ENCODE peak calls at places on chromosome 5, in five cellular contexts. R is BJ, H is neuronal stem cell, E is colonic mucosa, P is kidney epithelial cell. B is an unnamed sample. For H3K36me3, the result is how much of the 10 kb centered on the place peaks cover.

GRCh38 chr5:90437663-90438062 is 28.1 kb upstream of the CETN3 start:
- DNase-seq in R (no peak), H (no peak), E (no peak), P (no peak), B (no peak)

GRCh38 chr5:175778951-175779475 is 92.4 kb upstream of the CPLX2 start:
- DNase-seq in R (no peak), H (no peak), E (no peak), P (no peak), B (peak)

GRCh38 chr5:40277161-40277906 is 402.4 kb upstream of the PTGER4 start:
- DNase-seq in R (no peak), H (no peak), E (no peak), P (no peak), B (no peak)

GRCh38 chr5:116528519-116529234 is 45.9 kb downstream of the SEMA6A start:
- DNase-seq in R (no peak), H (no peak), E (no peak), P (no peak), B (no peak)

GRCh38 chr5:176889321-176890280 is 9.5 kb downstream of the HK3 start:
- DNase-seq in R (no peak), H (no peak), E (no peak), P (no peak), B (no peak)

GRCh38 chr5:54612711-54613110 is 95.2 kb downstream of the SNX18 start:
- DNase-seq in R (no peak), H (no peak), E (no peak), P (no peak), B (no peak)

GRCh38 chr5:59840200-59840601 is 53.3 kb downstream of the PDE4D start:
- DNase-seq in R (no peak), H (no peak), E (no peak), P (no peak), B (no peak)

GRCh38 chr5:152349683-152350526 is 55.2 kb downstream of the NMUR2 start:
- DNase-seq in R (no peak), H (peak), E (peak), P (no peak), B (no peak)

GRCh38 chr5:15566306-15566705 is 66.3 kb downstream of the FBXL7 start:
- DNase-seq in R (no peak), H (no peak), E (no peak), P (no peak), B (no peak)

GRCh38 chr5:55363861-55364260 is 56.1 kb downstream of the MTREX start:
- DNase-seq in R (peak), H (no peak), E (no peak), P (no peak), B (no peak)

GRCh38 chr5:2914991-2915484 is 163.6 kb upstream of the IRX2 start:
- DNase-seq in R (no peak), H (no peak), E (no peak), P (no peak), B (no peak)

GRCh38 chr5:51378778-51379652 is 4.2 kb upstream of the ISL1 start:
- DNase-seq in R (no peak), H (peak), E (no peak), P (no peak), B (no peak)

GRCh38 chr5:103562084-103562452 is 521 bp downstream of the NUDT12 start:
- DNase-seq in R (no peak), H (peak), E (peak), P (no peak), B (peak)

GRCh38 chr5:179258001-179258921 is 87.0 kb downstream of the ADAMTS2 start:
- DNase-seq in R (no peak), H (no peak), E (no peak), P (no peak), B (no peak)

GRCh38 chr5:178304761-178305645 is 72.4 kb upstream of the PHYKPL start:
- DNase-seq in R (peak), H (no peak), E (no peak), P (no peak), B (peak)

GRCh38 chr5:58241383-58241782 is 218.5 kb downstream of the PLK2 start:
- DNase-seq in R (no peak), H (no peak), E (no peak), P (peak), B (no peak)

GRCh38 chr5:177294632-177295031 is 8.9 kb downstream of the RAB24 start:
- DNase-seq in R (no peak), H (no peak), E (no peak), P (no peak), B (no peak)

GRCh38 chr5:124902097-124902821 is 155.8 kb upstream of the ZNF608 start:
- DNase-seq in R (peak), H (no peak), E (no peak), P (no peak), B (no peak)

GRCh38 chr5:92401492-92401891 is 1018.4 kb upstream of the ARRDC3 start:
- DNase-seq in R (no peak), H (peak), E (no peak), P (peak), B (no peak)

GRCh38 chr5:103346162-103346748 is 87.7 kb downstream of the MACIR start:
- DNase-seq in R (no peak), H (no peak), E (no peak), P (no peak), B (no peak)

GRCh38 chr5:95080456-95080855 is 204.4 kb downstream of the MCTP1 start:
- DNase-seq in R (no peak), H (no peak), E (no peak), P (peak), B (no peak)

GRCh38 chr5:94645053-94645452 is 26.6 kb downstream of the SLF1 start:
- DNase-seq in R (no peak), H (no peak), E (no peak), P (no peak), B (no peak)

GRCh38 chr5:61576556-61576955 is 244.5 kb downstream of the ZSWIM6 start:
- DNase-seq in R (no peak), H (no peak), E (no peak), P (no peak), B (no peak)

GRCh38 chr5:181138258-181138657 is 7.3 kb upstream of the OR2V1 start:
- DNase-seq in R (no peak), H (no peak), E (no peak), P (no peak), B (no peak)

GRCh38 chr5:152532714-152533113 is 127.6 kb upstream of the NMUR2 start:
- DNase-seq in R (peak), H (peak), E (no peak), P (peak), B (no peak)

GRCh38 chr5:83204651-83205050 is 127.3 kb downstream of the XRCC4 start:
- DNase-seq in R (no peak), H (no peak), E (no peak), P (no peak), B (no peak)

DNA sequence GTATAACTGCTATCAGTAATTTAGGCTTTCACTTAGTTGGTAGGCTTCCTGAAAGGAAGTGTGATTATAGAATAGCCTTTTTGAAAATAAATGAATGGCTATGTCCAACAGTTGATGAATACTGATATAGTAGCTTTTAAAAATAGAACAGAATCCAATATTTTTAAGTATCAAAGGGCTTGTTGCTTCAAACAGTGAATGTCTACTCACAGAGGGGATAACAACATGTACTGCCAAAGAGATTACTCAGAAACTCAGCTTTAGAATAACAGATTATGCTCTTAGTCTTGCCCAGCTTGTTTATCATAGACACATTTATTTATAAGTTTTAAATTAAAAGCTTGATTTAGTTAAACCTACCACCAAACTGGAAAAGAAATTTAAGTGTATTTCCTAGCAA is 132.6 kb downstream of the XRCC4 start:
- DNase-seq in R (no peak), H (no peak), E (no peak), P (no peak), B (no peak)
- H3K36me3 ChIP-seq in R (under half), H (under half), E (under half), P (under half), B (under half)

GRCh38 chr5:146475190-146475801 is 28.2 kb downstream of the TCERG1 start:
- DNase-seq in R (no peak), H (no peak), E (no peak), P (no peak), B (no peak)

GRCh38 chr5:146474040-146474439 is 26.9 kb downstream of the TCERG1 start:
- DNase-seq in R (no peak), H (no peak), E (no peak), P (no peak), B (no peak)

GRCh38 chr5:146475906-146476305 is 28.8 kb downstream of the TCERG1 start:
- DNase-seq in R (no peak), H (no peak), E (no peak), P (no peak), B (no peak)
- H3K36me3 ChIP-seq in R (under half), H (half or more), E (under half), P (under half), B (under half)

GRCh38 chr5:151066920-151067319 is 13.9 kb downstream of the TNIP1 start:
- DNase-seq in R (no peak), H (no peak), E (no peak), P (no peak), B (no peak)

GRCh38 chr5:151068571-151069197 is 12.2 kb downstream of the TNIP1 start:
- DNase-seq in R (no peak), H (no peak), E (no peak), P (no peak), B (no peak)

GRCh38 chr5:151068189-151068570 is 12.7 kb downstream of the TNIP1 start:
- DNase-seq in R (no peak), H (no peak), E (no peak), P (no peak), B (no peak)

GRCh38 chr5:151065609-151066008 is 15.2 kb downstream of the TNIP1 start:
- DNase-seq in R (no peak), H (no peak), E (no peak), P (no peak), B (no peak)

DNA sequence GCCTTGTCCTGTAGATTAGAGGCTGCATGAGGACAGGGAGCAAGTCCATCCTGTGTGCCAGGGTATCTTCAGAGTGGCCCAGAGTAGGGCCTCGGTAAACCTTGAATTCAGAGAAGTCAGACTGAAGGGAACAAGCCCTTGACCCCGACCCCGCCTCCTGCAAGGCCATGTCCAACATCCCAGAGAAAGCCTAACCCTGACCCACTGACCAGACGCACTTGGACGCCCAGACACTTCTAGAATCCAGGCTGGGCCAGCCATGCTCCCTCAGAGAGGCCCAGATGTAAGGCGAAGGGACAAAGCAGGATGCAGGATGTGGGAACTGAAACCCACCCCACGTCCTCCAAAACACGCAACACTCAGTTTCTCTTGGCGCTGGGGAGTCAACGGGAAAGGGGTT is 13.2 kb downstream of the TNIP1 start:
- DNase-seq in R (no peak), H (no peak), E (no peak), P (no peak), B (no peak)
- H3K36me3 ChIP-seq in R (under half), H (under half), E (under half), P (under half), B (under half)

GRCh38 chr5:14479143-14479701 is 102.4 kb upstream of the OTULINL start:
- DNase-seq in R (no peak), H (no peak), E (no peak), P (no peak), B (no peak)
- H3K36me3 ChIP-seq in R (under half), H (half or more), E (under half), P (under half), B (under half)

GRCh38 chr5:139903805-139904565 is 108.4 kb downstream of the PSD2 start:
- DNase-seq in R (no peak), H (peak), E (no peak), P (no peak), B (peak)

GRCh38 chr5:139905401-139905800 is 109.8 kb downstream of the PSD2 start:
- DNase-seq in R (no peak), H (no peak), E (no peak), P (no peak), B (no peak)

GRCh38 chr5:139904566-139905400 is 109.2 kb downstream of the PSD2 start:
- DNase-seq in R (no peak), H (peak), E (no peak), P (no peak), B (no peak)

GRCh38 chr5:139908749-139909148 is 113.1 kb downstream of the PSD2 start:
- DNase-seq in R (no peak), H (no peak), E (no peak), P (no peak), B (peak)

DNA sequence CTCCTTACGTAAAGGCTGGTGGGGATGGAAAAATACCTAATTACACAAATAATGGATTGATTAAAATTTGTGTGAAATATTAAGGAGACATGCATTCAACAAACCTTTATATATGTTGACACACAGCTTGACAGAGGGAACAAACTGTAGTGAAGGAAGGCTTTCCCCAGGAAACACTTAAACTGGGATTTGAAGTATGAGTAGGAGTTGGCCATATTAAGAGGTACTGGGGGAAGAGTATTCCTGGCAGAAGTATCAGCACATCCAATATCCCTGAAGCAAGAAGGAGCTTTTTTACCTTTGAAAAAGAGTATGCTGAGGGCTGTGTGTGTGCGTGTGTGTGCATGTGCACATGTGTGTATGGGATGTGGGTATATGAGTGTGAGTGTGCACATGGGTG is 111.1 kb downstream of the PSD2 start:
- DNase-seq in R (no peak), H (no peak), E (no peak), P (no peak), B (no peak)
- H3K36me3 ChIP-seq in R (under half), H (under half), E (under half), P (under half), B (under half)

GRCh38 chr5:172351240-172351778 is 67.7 kb upstream of the UBTD2 start:
- DNase-seq in R (no peak), H (no peak), E (no peak), P (no peak), B (no peak)
- H3K36me3 ChIP-seq in R (under half), H (half or more), E (under half), P (under half), B (under half)

GRCh38 chr5:72705178-72705577 is 111.3 kb upstream of the TNPO1 start:
- DNase-seq in R (no peak), H (no peak), E (no peak), P (no peak), B (no peak)

GRCh38 chr5:72703876-72704275 is 112.6 kb upstream of the TNPO1 start:
- DNase-seq in R (no peak), H (no peak), E (no peak), P (no peak), B (no peak)

DNA sequence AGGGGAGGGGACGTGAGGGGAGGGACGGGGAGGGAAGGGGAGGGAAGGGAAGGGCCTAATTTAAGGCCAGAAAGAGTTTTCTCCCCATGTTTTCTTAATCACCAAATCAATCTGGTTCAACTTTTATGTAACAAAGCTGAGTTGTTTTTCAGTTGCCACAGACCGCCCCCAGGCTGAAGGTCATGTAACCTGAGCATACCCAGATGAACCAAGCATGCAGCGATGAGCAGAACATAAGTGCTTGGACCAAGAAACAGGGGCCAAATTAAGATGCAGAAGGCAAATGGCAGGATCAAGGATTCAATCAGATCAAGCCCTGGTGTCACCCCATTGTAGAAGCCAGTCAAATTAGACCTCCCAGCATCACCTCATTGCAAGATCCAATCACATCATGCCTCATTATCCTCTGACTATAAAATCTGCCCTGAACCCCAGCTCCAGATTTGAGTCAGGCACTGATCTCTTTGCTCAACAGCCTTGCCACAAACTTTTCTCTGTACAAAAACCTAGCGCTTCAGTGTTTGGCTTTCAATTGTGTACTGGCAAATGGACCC is 113.5 kb upstream of the TNPO1 start:
- DNase-seq in R (no peak), H (no peak), E (no peak), P (no peak), B (no peak)
- H3K36me3 ChIP-seq in R (under half), H (under half), E (under half), P (under half), B (under half)

GRCh38 chr5:34820593-34820992 is 18.4 kb upstream of the TTC23L start:
- DNase-seq in R (no peak), H (no peak), E (no peak), P (no peak), B (no peak)
- H3K36me3 ChIP-seq in R (under half), H (half or more), E (under half), P (under half), B (under half)